ENCODE peak calls at places on chromosomes 1 and 21, in four cellular contexts. K is GM12878, O is K562, T is endothelial cell of umbilical vein. N is an unnamed sample.

GRCh38 chr1:183831336-183831735 is 26.4 kb downstream of the RGL1 start:
- DNase-seq in K (no peak), O (no peak), T (no peak), N (no peak)

GRCh38 chr21:34526618-34527290 is 14.7 kb upstream of the KCNE1 start:
- DNase-seq in K (no peak), O (peak), T (peak), N (peak)

GRCh38 chr1:39453603-39454002 is 37.8 kb upstream of the BMP8A start:
- DNase-seq in K (no peak), O (no peak), T (no peak), N (peak)

GRCh38 chr1:92079441-92079840 is 704 bp upstream of the BTBD8 start:
- DNase-seq in K (no peak), O (no peak), T (no peak), N (no peak)

GRCh38 chr1:44559913-44560312 is 114.4 kb downstream of the TMEM53 start:
- DNase-seq in K (no peak), O (no peak), T (no peak), N (no peak)

GRCh38 chr1:148357037-148357436 is 126.1 kb downstream of the PPIAL4G start:
- DNase-seq in K (no peak), O (no peak), T (no peak), N (no peak)

GRCh38 chr21:45287438-45288391 is at the start of gene POFUT2:
- DNase-seq in K (peak), O (peak), T (peak), N (peak)

GRCh38 chr1:84360303-84360702 is 38.0 kb upstream of the DNASE2B start:
- DNase-seq in K (no peak), O (no peak), T (no peak), N (no peak)

GRCh38 chr1:243345205-243345604 is 89.4 kb downstream of the SDCCAG8 start:
- DNase-seq in K (no peak), O (no peak), T (peak), N (peak)

GRCh38 chr1:117173711-117174110 is 37.0 kb downstream of the VTCN1 start:
- DNase-seq in K (no peak), O (no peak), T (no peak), N (no peak)

GRCh38 chr1:45246760-45247159 is 40.4 kb upstream of the ZSWIM5 start:
- DNase-seq in K (no peak), O (no peak), T (peak), N (peak)

GRCh38 chr1:157073944-157074685 is 25.5 kb downstream of the ETV3L start:
- DNase-seq in K (no peak), O (peak), T (peak), N (peak)

GRCh38 chr1:18283601-18284385 is 176.2 kb downstream of the IGSF21 start:
- DNase-seq in K (peak), O (no peak), T (no peak), N (no peak)

GRCh38 chr1:64686828-64687724 is 57.8 kb upstream of the RAVER2 start:
- DNase-seq in K (no peak), O (peak), T (peak), N (peak)

GRCh38 chr21:37198989-37199924 is 67.9 kb downstream of the VPS26C start:
- DNase-seq in K (no peak), O (no peak), T (peak), N (peak)

GRCh38 chr1:2427051-2427450 is 14.7 kb upstream of the PEX10 start:
- DNase-seq in K (no peak), O (no peak), T (no peak), N (no peak)

GRCh38 chr1:2425875-2426274 is 13.5 kb upstream of the PEX10 start:
- DNase-seq in K (no peak), O (no peak), T (no peak), N (no peak)

GRCh38 chr1:2429780-2430591 is 17.6 kb upstream of the PEX10 start:
- DNase-seq in K (no peak), O (peak), T (no peak), N (no peak)

GRCh38 chr1:2428490-2428889 is 16.1 kb upstream of the PEX10 start:
- DNase-seq in K (no peak), O (no peak), T (no peak), N (no peak)

DNA sequence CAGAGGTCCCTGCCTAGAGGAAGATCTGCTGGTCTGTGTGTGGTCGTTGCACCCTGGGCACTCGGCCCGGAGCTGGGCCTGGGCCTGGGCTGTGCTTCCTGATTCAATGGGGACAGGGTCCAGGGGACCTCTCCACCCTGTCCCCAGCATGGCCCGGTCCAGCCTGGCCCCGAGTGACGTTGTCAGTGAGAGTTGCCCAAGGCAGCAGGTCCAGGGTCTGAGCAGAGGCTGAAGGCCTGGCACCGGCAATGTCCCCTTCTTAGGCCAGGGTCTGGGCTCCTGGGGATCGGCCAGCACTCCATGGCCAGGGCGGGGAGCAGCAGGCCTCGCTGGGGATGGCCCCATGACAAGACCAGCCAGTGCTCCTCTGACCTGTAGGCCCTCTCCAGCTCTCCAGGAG is 15.6 kb upstream of the PEX10 start:
- DNase-seq in K (no peak), O (no peak), T (no peak), N (no peak)
- TF ChIP-seq FOS in K (no peak), O (no peak), T (no peak), N (no peak)

GRCh38 chr1:239586128-239586527 is 199.8 kb downstream of the CHRM3 start:
- DNase-seq in K (no peak), O (no peak), T (no peak), N (no peak)

GRCh38 chr1:239587066-239587465 is 200.7 kb downstream of the CHRM3 start:
- DNase-seq in K (no peak), O (no peak), T (no peak), N (no peak)
- TF ChIP-seq FOS in K (no peak), O (no peak), T (no peak), N (no peak)

GRCh38 chr1:11417162-11417561 is 61.8 kb upstream of the DISP3 start:
- DNase-seq in K (no peak), O (no peak), T (no peak), N (no peak)
- TF ChIP-seq FOS in K (no peak), O (no peak), T (no peak), N (no peak)

DNA sequence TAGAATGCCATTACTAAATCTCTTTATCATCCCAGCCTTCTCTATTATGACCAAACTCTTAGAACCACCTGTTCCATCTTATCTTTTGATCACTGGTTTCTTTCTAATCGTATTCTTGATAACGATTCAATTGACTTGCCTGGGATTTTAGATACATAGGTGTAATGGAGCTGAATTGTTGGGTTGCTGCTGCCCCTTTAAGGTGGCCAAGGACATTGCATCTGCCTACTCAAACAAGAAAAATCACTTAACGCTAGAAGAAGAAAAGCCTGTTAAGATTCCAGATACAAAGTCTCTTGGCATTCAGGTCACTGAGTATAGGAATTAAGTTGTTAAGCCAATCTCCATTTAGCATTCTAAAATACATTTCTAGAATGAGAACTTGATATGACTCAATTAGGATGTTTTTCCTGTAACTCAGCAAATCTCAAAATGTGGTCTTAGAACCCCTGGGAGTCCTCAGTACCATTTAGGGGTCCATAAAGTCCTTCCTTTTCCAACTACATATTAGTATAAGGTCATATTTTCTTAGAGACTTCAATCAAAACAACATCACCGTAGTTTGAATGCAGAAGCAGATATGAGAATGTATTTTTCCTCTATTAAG is 12.4 kb downstream of the NEXN start:
- DNase-seq in K (peak), O (peak), T (peak), N (peak)
- TF ChIP-seq FOS in K (no peak), O (no peak), T (no peak), N (no peak)

GRCh38 chr1:72284398-72285073 is 2.2 kb upstream of the NEGR1 start:
- DNase-seq in K (no peak), O (no peak), T (peak), N (peak)
- TF ChIP-seq FOS in K (no peak), O (no peak), T (peak), N (peak)

GRCh38 chr1:186220911-186221310 is 154.1 kb downstream of the TPR start:
- DNase-seq in K (no peak), O (no peak), T (no peak), N (no peak)

GRCh38 chr1:186228751-186229150 is 146.3 kb downstream of the TPR start:
- DNase-seq in K (no peak), O (no peak), T (no peak), N (no peak)

GRCh38 chr1:186220101-186220500 is 155.0 kb downstream of the TPR start:
- DNase-seq in K (no peak), O (no peak), T (no peak), N (no peak)

DNA sequence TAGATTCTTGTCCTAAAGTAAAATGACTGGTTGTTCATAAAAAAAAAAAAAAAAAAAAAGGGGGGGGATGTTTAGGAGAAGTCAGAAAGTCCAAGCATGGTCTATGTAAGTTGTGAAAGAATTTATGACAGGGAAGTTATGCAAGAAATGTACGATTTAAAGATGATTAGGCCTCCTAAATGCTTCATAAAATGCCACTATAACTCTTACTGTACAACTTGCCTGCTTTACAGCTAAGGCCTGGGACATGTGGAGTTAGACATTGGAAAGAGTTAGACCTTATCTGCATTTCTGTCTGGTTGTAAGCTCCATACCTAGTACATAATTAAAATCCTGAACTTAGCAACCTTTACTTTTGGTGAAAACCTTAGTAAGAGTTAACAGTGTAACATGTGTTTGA is 150.0 kb downstream of the TPR start:
- DNase-seq in K (no peak), O (no peak), T (no peak), N (no peak)
- TF ChIP-seq FOS in K (no peak), O (no peak), T (no peak), N (no peak)

GRCh38 chr1:19651141-19651737 is 7.1 kb downstream of the NBL1 start:
- DNase-seq in K (no peak), O (peak), T (peak), N (peak)
- TF ChIP-seq FOS in K (no peak), O (no peak), T (no peak), N (no peak)

GRCh38 chr1:178870944-178871343 is at the start of gene ANGPTL1:
- DNase-seq in K (no peak), O (no peak), T (peak), N (peak)
- TF ChIP-seq FOS in K (no peak), O (no peak), T (no peak), N (no peak)